ENCODE peak calls at places on chromosomes 6 and 20, in seven cellular contexts. One of them, this sample, is unnamed.

GRCh38 chr6:149855741-149856140 is 8.4 kb downstream of the LRP11 start:
- DNase-seq in amygdala: no peak
- DNase-seq in NCI-H345: peak
- DNase-seq in GM12865: no peak
- DNase-seq in stimulated activated CD8-positive, alpha-beta memory T cell treated with anti-CD3 and anti-CD28 coated beads, Interleukin-15, amount 100 ng/mL, for 24 hours: no peak
- DNase-seq in MM.1S: no peak
- DNase-seq in HT-29: peak
- DNase-seq in this sample: no peak

GRCh38 chr20:23509580-23509913 is 18.6 kb downstream of the CST8 start:
- DNase-seq in amygdala: no peak
- DNase-seq in NCI-H345: no peak
- DNase-seq in GM12865: no peak
- DNase-seq in stimulated activated CD8-positive, alpha-beta memory T cell treated with anti-CD3 and anti-CD28 coated beads, Interleukin-15, amount 100 ng/mL, for 24 hours: no peak
- DNase-seq in MM.1S: no peak
- DNase-seq in HT-29: no peak
- DNase-seq in this sample: no peak

GRCh38 chr6:64280569-64280968 is 645.0 kb downstream of the PHF3 start:
- DNase-seq in amygdala: no peak
- DNase-seq in NCI-H345: peak
- DNase-seq in GM12865: peak
- DNase-seq in stimulated activated CD8-positive, alpha-beta memory T cell treated with anti-CD3 and anti-CD28 coated beads, Interleukin-15, amount 100 ng/mL, for 24 hours: no peak
- DNase-seq in MM.1S: peak
- DNase-seq in HT-29: peak
- DNase-seq in this sample: peak

GRCh38 chr6:157215702-157216101 is 107.6 kb downstream of the TMEM242 start:
- DNase-seq in amygdala: no peak
- DNase-seq in NCI-H345: no peak
- DNase-seq in GM12865: no peak
- DNase-seq in stimulated activated CD8-positive, alpha-beta memory T cell treated with anti-CD3 and anti-CD28 coated beads, Interleukin-15, amount 100 ng/mL, for 24 hours: no peak
- DNase-seq in MM.1S: no peak
- DNase-seq in HT-29: no peak
- DNase-seq in this sample: no peak

GRCh38 chr20:59518881-59519706 is 85.2 kb upstream of the PHACTR3 start:
- DNase-seq in amygdala: no peak
- DNase-seq in NCI-H345: peak
- DNase-seq in GM12865: peak
- DNase-seq in stimulated activated CD8-positive, alpha-beta memory T cell treated with anti-CD3 and anti-CD28 coated beads, Interleukin-15, amount 100 ng/mL, for 24 hours: no peak
- DNase-seq in MM.1S: peak
- DNase-seq in HT-29: peak
- DNase-seq in this sample: peak

GRCh38 chr20:45465492-45466266 is 3.9 kb upstream of the WFDC2 start:
- DNase-seq in amygdala: no peak
- DNase-seq in NCI-H345: no peak
- DNase-seq in GM12865: no peak
- DNase-seq in stimulated activated CD8-positive, alpha-beta memory T cell treated with anti-CD3 and anti-CD28 coated beads, Interleukin-15, amount 100 ng/mL, for 24 hours: no peak
- DNase-seq in MM.1S: no peak
- DNase-seq in HT-29: peak
- DNase-seq in this sample: no peak

GRCh38 chr6:43395822-43396221 is 26.4 kb upstream of the ZNF318 start:
- DNase-seq in amygdala: no peak
- DNase-seq in NCI-H345: no peak
- DNase-seq in GM12865: no peak
- DNase-seq in stimulated activated CD8-positive, alpha-beta memory T cell treated with anti-CD3 and anti-CD28 coated beads, Interleukin-15, amount 100 ng/mL, for 24 hours: no peak
- DNase-seq in MM.1S: no peak
- DNase-seq in HT-29: no peak
- DNase-seq in this sample: no peak

GRCh38 chr20:53434662-53435061 is 159.0 kb downstream of the ZNF217 start:
- DNase-seq in amygdala: no peak
- DNase-seq in NCI-H345: peak
- DNase-seq in GM12865: no peak
- DNase-seq in stimulated activated CD8-positive, alpha-beta memory T cell treated with anti-CD3 and anti-CD28 coated beads, Interleukin-15, amount 100 ng/mL, for 24 hours: no peak
- DNase-seq in MM.1S: no peak
- DNase-seq in HT-29: no peak
- DNase-seq in this sample: no peak

GRCh38 chr6:8420031-8420588 is 15.2 kb downstream of the SLC35B3 start:
- DNase-seq in amygdala: no peak
- DNase-seq in NCI-H345: no peak
- DNase-seq in GM12865: no peak
- DNase-seq in stimulated activated CD8-positive, alpha-beta memory T cell treated with anti-CD3 and anti-CD28 coated beads, Interleukin-15, amount 100 ng/mL, for 24 hours: no peak
- DNase-seq in MM.1S: no peak
- DNase-seq in HT-29: no peak
- DNase-seq in this sample: no peak

GRCh38 chr6:55953384-55953783 is 78.0 kb upstream of the BMP5 start:
- DNase-seq in amygdala: no peak
- DNase-seq in NCI-H345: no peak
- DNase-seq in GM12865: peak
- DNase-seq in stimulated activated CD8-positive, alpha-beta memory T cell treated with anti-CD3 and anti-CD28 coated beads, Interleukin-15, amount 100 ng/mL, for 24 hours: no peak
- DNase-seq in MM.1S: no peak
- DNase-seq in HT-29: peak
- DNase-seq in this sample: no peak

GRCh38 chr6:25053875-25054371 is 118.2 kb upstream of the RIPOR2 start:
- DNase-seq in amygdala: no peak
- DNase-seq in NCI-H345: no peak
- DNase-seq in GM12865: peak
- DNase-seq in stimulated activated CD8-positive, alpha-beta memory T cell treated with anti-CD3 and anti-CD28 coated beads, Interleukin-15, amount 100 ng/mL, for 24 hours: no peak
- DNase-seq in MM.1S: no peak
- DNase-seq in HT-29: no peak
- DNase-seq in this sample: no peak

GRCh38 chr6:5422321-5422915 is 161.1 kb downstream of the FARS2 start:
- DNase-seq in amygdala: no peak
- DNase-seq in NCI-H345: no peak
- DNase-seq in GM12865: peak
- DNase-seq in stimulated activated CD8-positive, alpha-beta memory T cell treated with anti-CD3 and anti-CD28 coated beads, Interleukin-15, amount 100 ng/mL, for 24 hours: no peak
- DNase-seq in MM.1S: no peak
- DNase-seq in HT-29: peak
- DNase-seq in this sample: peak